ENCODE peak calls at places on chromosomes 4 and X, in nine cellular contexts. C is GM06990, X is GM12865, W is fibroblast of lung, Z is AG10803, L is PC-3, H is kidney epithelial cell, B is uterus, P is fibroblast of villous mesenchyme. J is an unnamed sample.

GRCh38 chr4:151329217-151330007 is 4.0 kb upstream of the SH3D19 start:
- DNase-seq in C (no peak), X (no peak), W (no peak), Z (peak), L (peak), H (no peak), B (no peak), P (no peak), J (peak)

GRCh38 chr4:78864405-78865024 is 74.7 kb downstream of the PAQR3 start:
- DNase-seq in C (peak), X (peak), W (peak), Z (peak), L (peak), H (peak), B (no peak), P (peak), J (peak)

GRCh38 chr4:4685810-4686209 is 144.0 kb upstream of the STX18 start:
- DNase-seq in C (no peak), X (no peak), W (no peak), Z (peak), L (no peak), H (no peak), B (no peak), P (peak), J (peak)

GRCh38 chrX:12977761-12978204 is 2.9 kb downstream of the TMSB4X start:
- DNase-seq in C (peak), X (no peak), W (no peak), Z (no peak), L (no peak), H (no peak), B (no peak), P (no peak), J (no peak)

GRCh38 chr4:52788806-52789205 is 37.6 kb upstream of the ERVMER34-1 start:
- DNase-seq in C (no peak), X (no peak), W (no peak), Z (no peak), L (no peak), H (no peak), B (no peak), P (no peak), J (no peak)

GRCh38 chr4:2333356-2333841 is 71.5 kb upstream of the MXD4 start:
- DNase-seq in C (peak), X (peak), W (no peak), Z (no peak), L (no peak), H (no peak), B (no peak), P (no peak), J (no peak)

GRCh38 chr4:72314869-72315268 is 254.2 kb downstream of the ADAMTS3 start:
- DNase-seq in C (no peak), X (no peak), W (peak), Z (peak), L (peak), H (no peak), B (no peak), P (peak), J (peak)

GRCh38 chr4:86472377-86473019 is 112.6 kb upstream of the MAPK10 start:
- DNase-seq in C (no peak), X (no peak), W (no peak), Z (no peak), L (no peak), H (no peak), B (no peak), P (no peak), J (no peak)

GRCh38 chrX:39930777-39931553 is 166.8 kb downstream of the BCOR start:
- DNase-seq in C (no peak), X (no peak), W (no peak), Z (no peak), L (no peak), H (no peak), B (no peak), P (peak), J (no peak)

GRCh38 chr4:128006592-128006991 is 41.4 kb downstream of the ABHD18 start:
- DNase-seq in C (no peak), X (no peak), W (peak), Z (no peak), L (no peak), H (no peak), B (no peak), P (peak), J (peak)

GRCh38 chr4:42605264-42605663 is 51.6 kb downstream of the ATP8A1 start:
- DNase-seq in C (no peak), X (no peak), W (no peak), Z (no peak), L (no peak), H (no peak), B (no peak), P (no peak), J (no peak)

GRCh38 chr4:16496501-16496900 is 270.2 kb upstream of the TAPT1 start:
- DNase-seq in C (no peak), X (no peak), W (peak), Z (peak), L (peak), H (peak), B (no peak), P (peak), J (peak)

GRCh38 chr4:138892483-138893386 is 122.8 kb upstream of the NOCT start:
- DNase-seq in C (peak), X (peak), W (no peak), Z (peak), L (no peak), H (no peak), B (no peak), P (no peak), J (no peak)

GRCh38 chr4:4440333-4441061 is 53.6 kb downstream of the NSG1 start:
- DNase-seq in C (no peak), X (peak), W (no peak), Z (no peak), L (no peak), H (no peak), B (no peak), P (no peak), J (no peak)

GRCh38 chr4:133148690-133149363 is at the start of gene PCDH10:
- DNase-seq in C (peak), X (no peak), W (peak), Z (peak), L (peak), H (peak), B (peak), P (peak), J (peak)

GRCh38 chr4:149029056-149029651 is 586.9 kb upstream of the NR3C2 start:
- DNase-seq in C (no peak), X (no peak), W (no peak), Z (no peak), L (peak), H (no peak), B (no peak), P (no peak), J (peak)

GRCh38 chr4:130486841-130487240 is 1390.9 kb downstream of the C4orf33 start:
- DNase-seq in C (no peak), X (no peak), W (no peak), Z (no peak), L (peak), H (no peak), B (no peak), P (no peak), J (no peak)

GRCh38 chrX:131918839-131919238 is 104.3 kb upstream of the STK26 start:
- DNase-seq in C (no peak), X (no peak), W (no peak), Z (no peak), L (no peak), H (no peak), B (no peak), P (no peak), J (no peak)

GRCh38 chr4:101806914-101807313 is 16.4 kb downstream of the BANK1 start:
- DNase-seq in C (peak), X (peak), W (peak), Z (peak), L (no peak), H (peak), B (no peak), P (peak), J (peak)

GRCh38 chrX:8179653-8180052 is 8.6 kb upstream of the VCX2 start:
- DNase-seq in C (no peak), X (no peak), W (peak), Z (no peak), L (peak), H (no peak), B (no peak), P (no peak), J (peak)

GRCh38 chr4:78069309-78069708 is 12.2 kb downstream of the FRAS1 start:
- DNase-seq in C (no peak), X (no peak), W (no peak), Z (no peak), L (no peak), H (no peak), B (no peak), P (no peak), J (no peak)

GRCh38 chr4:62377245-62377644 is 1177.1 kb downstream of the ADGRL3 start:
- DNase-seq in C (no peak), X (no peak), W (no peak), Z (no peak), L (peak), H (no peak), B (no peak), P (no peak), J (no peak)

GRCh38 chr4:62377700-62378099 is 1177.6 kb downstream of the ADGRL3 start:
- DNase-seq in C (no peak), X (no peak), W (no peak), Z (no peak), L (no peak), H (no peak), B (no peak), P (no peak), J (no peak)
- TF ChIP-seq CTCF in C (no peak), X (no peak), W (no peak), Z (no peak), L (no peak), H (no peak), B (no peak), P (no peak), J (no peak)

DNA sequence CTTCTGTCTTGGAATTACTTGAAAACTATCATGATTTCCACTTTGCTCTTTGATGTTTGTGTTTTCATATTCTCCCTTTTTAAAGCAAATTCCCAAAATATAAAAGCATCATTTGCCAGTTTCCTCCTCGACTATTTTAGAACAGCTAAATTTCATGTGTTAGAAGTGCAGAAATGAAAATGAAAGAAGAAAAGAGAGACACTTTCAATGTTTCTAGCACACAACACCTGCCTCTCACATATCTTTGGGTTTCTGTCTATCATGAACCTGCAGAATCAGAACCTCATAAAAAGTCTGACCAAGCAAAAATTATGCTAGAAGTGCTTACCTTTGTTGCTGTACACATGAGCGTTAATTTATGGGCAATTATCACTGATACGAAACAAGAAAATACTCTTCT is 1.9 kb upstream of the NEUROG2 start:
- DNase-seq in C (no peak), X (no peak), W (no peak), Z (no peak), L (no peak), H (no peak), B (no peak), P (no peak), J (no peak)
- H3K4me3 ChIP-seq in C (peak), X (peak), W (no peak), Z (no peak), L (no peak), H (no peak), B (no peak), P (no peak), J (no peak)

DNA sequence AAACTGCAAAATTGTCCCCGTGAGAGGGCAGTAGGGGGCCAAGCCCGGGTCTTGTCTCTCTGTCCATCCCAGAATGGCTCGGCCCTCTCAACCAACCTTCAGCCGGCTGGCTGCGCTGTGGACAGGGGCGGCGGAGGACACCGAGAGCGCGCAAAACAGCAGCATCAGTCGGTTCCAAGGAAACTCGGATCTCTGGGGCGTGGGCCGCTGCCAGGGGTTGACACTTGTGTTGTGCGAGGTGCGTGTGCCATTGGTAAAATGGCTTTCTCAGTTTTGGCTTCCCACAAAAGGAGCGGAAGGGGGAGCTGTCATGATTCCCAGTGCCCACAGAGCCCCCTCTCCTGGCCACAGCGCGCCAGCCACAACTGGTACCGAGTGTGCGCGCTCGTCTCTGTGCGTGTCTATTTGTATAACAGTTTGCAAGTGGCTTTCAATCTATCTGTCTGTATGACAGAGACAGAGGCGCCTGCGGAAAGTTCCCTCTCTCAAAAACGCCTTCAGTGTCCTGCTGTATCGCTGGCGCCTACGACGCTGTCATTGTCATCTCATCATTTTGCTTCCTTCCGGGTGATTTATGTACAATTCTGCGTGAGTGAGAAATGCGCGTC is 1.9 kb downstream of the DKK2 start:
- DNase-seq in C (no peak), X (no peak), W (peak), Z (peak), L (no peak), H (no peak), B (peak), P (peak), J (peak)
- TF ChIP-seq CTCF in C (peak), X (no peak), W (peak), Z (peak), L (no peak), H (peak), B (no peak), P (peak), J (peak)

GRCh38 chr4:39524420-39524957 is 2.8 kb downstream of the UGDH start:
- DNase-seq in C (no peak), X (no peak), W (no peak), Z (no peak), L (no peak), H (no peak), B (no peak), P (no peak), J (no peak)

GRCh38 chr4:39518484-39518883 is 8.8 kb downstream of the UGDH start:
- DNase-seq in C (no peak), X (no peak), W (no peak), Z (no peak), L (no peak), H (no peak), B (no peak), P (no peak), J (no peak)

GRCh38 chr4:39516407-39516966 is 10.8 kb downstream of the UGDH start:
- DNase-seq in C (no peak), X (no peak), W (no peak), Z (no peak), L (no peak), H (no peak), B (no peak), P (no peak), J (no peak)

GRCh38 chr4:39522068-39522467 is 5.2 kb downstream of the UGDH start:
- DNase-seq in C (no peak), X (no peak), W (no peak), Z (no peak), L (no peak), H (no peak), B (no peak), P (no peak), J (no peak)

DNA sequence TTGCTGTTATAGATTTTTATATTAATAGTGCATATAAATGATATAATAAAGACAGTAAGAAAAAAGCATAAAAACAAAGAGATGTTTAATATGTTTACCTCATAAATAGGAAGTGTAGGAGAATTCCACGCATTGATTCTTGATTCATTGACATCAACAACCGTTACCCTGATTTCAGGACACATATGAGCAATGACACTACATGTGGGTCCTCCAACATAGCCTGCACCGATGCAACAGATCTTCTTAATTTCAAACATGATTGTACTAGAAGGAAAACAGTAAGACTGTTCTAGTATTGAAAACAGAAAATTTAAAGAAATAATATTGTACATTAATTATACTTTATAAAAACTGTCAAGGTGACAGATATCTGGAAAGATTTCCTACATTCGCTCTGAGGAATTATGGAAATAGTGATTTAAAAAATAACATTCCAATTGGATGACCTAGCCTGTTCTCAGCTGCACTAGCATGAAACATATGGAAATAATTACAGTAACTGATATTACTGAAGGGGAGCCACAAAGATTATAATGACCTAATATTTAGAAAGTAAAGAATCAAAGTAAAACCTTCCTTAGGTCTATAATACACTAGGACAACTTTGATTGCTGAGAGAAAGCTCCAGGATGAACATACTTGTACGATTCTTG is 5.9 kb downstream of the UGDH start:
- DNase-seq in C (no peak), X (no peak), W (peak), Z (peak), L (peak), H (no peak), B (no peak), P (peak), J (peak)
- H3K4me3 ChIP-seq in C (no peak), X (no peak), W (peak), Z (no peak), L (no peak), H (no peak), B (no peak), P (no peak), J (no peak)

DNA sequence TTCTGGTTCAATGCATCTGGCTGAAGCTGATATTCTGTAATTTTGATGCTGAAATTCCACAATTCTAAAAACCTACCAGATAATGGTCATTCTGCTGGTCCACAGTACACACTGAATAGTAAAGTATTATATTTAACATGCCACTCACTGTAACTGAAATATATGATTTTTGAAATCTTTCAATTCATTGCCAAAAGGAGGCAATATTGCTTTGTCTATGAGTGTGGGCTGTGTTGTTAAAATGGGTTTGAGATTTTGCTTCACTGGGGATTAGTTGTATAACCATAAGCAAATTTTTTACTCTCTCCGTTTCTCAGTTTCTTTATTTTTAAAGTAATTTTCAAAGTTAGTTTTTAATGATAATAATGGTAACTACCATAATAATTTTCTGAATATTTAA is 1404.1 kb upstream of the IGFBP7 start:
- DNase-seq in C (no peak), X (no peak), W (no peak), Z (no peak), L (peak), H (no peak), B (no peak), P (no peak), J (no peak)
- TF ChIP-seq CTCF in C (no peak), X (no peak), W (no peak), Z (no peak), L (peak), H (no peak), B (no peak), P (no peak), J (no peak)

GRCh38 chrX:6778547-6779231 is 243.8 kb upstream of the VCX3A start:
- DNase-seq in C (no peak), X (no peak), W (no peak), Z (no peak), L (no peak), H (no peak), B (no peak), P (no peak), J (no peak)

GRCh38 chrX:6782831-6783230 is 247.9 kb upstream of the VCX3A start:
- DNase-seq in C (no peak), X (no peak), W (no peak), Z (no peak), L (no peak), H (no peak), B (no peak), P (no peak), J (no peak)

GRCh38 chrX:6777211-6778002 is 242.5 kb upstream of the VCX3A start:
- DNase-seq in C (peak), X (peak), W (no peak), Z (no peak), L (no peak), H (no peak), B (no peak), P (no peak), J (no peak)
- H3K4me3 ChIP-seq in C (no peak), X (no peak), W (no peak), Z (no peak), L (no peak), H (no peak), B (no peak), P (no peak), J (no peak)

DNA sequence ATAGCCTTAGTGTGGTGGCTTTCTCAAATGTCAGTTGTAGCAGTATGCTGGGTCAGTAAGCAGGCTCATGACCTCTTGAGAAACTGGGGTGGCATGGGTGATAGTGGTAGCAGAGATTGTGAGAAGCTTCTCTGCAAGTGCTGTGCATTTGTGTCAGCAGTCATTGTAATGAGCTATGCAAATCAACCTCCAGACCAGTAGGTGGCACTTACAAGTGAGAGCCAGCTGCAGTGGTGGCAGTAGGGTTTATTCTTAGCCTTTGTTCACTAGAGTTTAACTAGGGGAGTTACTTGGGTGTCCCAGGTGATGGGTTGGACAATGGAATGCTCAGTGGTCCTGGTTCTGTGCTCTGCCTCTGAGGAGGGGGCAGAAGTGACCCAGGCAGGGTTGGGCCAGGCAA is 818.7 kb downstream of the PCDH7 start:
- DNase-seq in C (no peak), X (no peak), W (no peak), Z (no peak), L (no peak), H (no peak), B (no peak), P (no peak), J (no peak)
- TF ChIP-seq CTCF in C (no peak), X (no peak), W (no peak), Z (no peak), L (no peak), H (no peak), B (no peak), P (no peak), J (no peak)

DNA sequence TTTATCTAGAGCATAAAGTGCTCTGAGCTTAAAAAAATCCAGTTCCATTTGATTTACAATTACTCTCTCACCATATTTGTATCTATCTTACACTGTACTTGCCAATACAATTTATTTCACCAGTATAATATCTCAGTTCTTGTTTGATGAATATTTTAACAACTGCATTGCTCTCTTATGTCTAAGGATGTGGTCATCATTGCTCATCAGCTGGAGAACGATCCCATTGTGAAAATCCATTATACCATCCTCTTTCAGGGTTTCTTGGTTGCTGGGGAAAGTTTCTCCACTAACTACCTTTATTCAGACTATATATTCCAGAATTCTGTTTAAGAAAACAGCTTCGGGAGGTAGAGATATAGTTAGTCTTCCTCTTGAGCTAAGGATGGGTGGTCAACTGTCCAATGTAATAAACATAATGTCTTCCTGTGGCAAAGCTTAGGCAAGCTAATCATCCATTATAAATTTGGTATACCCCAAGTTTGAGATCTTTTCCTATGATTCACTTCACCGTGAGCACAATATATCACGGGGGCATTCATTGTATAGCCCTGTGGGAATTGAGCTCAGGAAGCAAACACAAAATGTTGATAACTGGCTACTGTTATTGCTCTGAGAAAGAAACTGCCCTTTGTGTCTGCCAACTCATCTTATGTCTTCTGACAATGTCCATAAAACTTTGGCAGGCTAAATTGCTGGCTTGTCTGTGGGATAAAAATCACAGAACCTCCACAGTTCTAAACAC is 2361.9 kb downstream of the ARAP2 start:
- DNase-seq in C (no peak), X (no peak), W (no peak), Z (peak), L (peak), H (no peak), B (no peak), P (peak), J (peak)
- H3K4me3 ChIP-seq in C (no peak), X (no peak), W (no peak), Z (no peak), L (no peak), H (no peak), B (no peak), P (no peak), J (no peak)

J was measured in cardiac fibroblast.